ENCODE peak calls at places on chromosomes 1 and 21, in five cellular contexts. D is cardiac muscle cell, I is heart left ventricle, R is foreskin fibroblast, W is HFF-Myc. Z is an unnamed sample.

GRCh38 chr1:248906741-248907661 is 966 bp downstream of the PGBD2 start:
- DNase-seq in R (no peak), W (no peak), D (peak), I (no peak), Z (no peak)

GRCh38 chr1:33424205-33424604 is 6.7 kb downstream of the PHC2 start:
- DNase-seq in I (no peak), W (no peak), D (peak), R (peak), Z (no peak)

GRCh38 chr1:183778006-183778405 is 26.9 kb upstream of the RGL1 start:
- DNase-seq in W (no peak), D (no peak), R (no peak), I (no peak), Z (no peak)

GRCh38 chr1:241590734-241591133 is 49.4 kb downstream of the CHML start:
- DNase-seq in D (no peak), W (no peak), I (no peak), R (no peak), Z (no peak)

GRCh38 chr1:3537359-3537758 is 73.9 kb downstream of the MEGF6 start:
- DNase-seq in W (no peak), R (no peak), D (no peak), I (no peak), Z (no peak)

GRCh38 chr1:172332230-172332629 is 88.3 kb upstream of the C1orf105 start:
- DNase-seq in R (no peak), D (no peak), W (no peak), I (no peak), Z (no peak)

GRCh38 chr1:32447469-32448185 is 17.2 kb upstream of the ZBTB8B start:
- DNase-seq in D (peak), R (peak), W (no peak), I (no peak), Z (peak)

GRCh38 chr1:235409045-235409820 is 42.0 kb downstream of the TBCE start:
- DNase-seq in R (no peak), D (no peak), W (no peak), I (no peak), Z (no peak)

GRCh38 chr21:38815060-38815405 is 9.3 kb downstream of the ETS2 start:
- DNase-seq in W (no peak), R (no peak), D (no peak), I (no peak), Z (no peak)

GRCh38 chr1:59438058-59438560 is 141.2 kb downstream of the FGGY start:
- DNase-seq in W (no peak), D (no peak), R (no peak), I (no peak), Z (no peak)

GRCh38 chr1:202049129-202049528 is 38.7 kb downstream of the ELF3 start:
- DNase-seq in D (peak), I (no peak), W (no peak), R (no peak), Z (no peak)

GRCh38 chr1:206544562-206545257 is 37.4 kb downstream of the RASSF5 start:
- DNase-seq in R (peak), W (peak), I (peak), D (peak), Z (peak)

GRCh38 chr1:6094246-6094645 is 48.6 kb downstream of the KCNAB2 start:
- DNase-seq in I (peak), D (no peak), R (no peak), W (no peak), Z (no peak)

GRCh38 chr1:82086739-82087138 is 286.0 kb downstream of the ADGRL2 start:
- DNase-seq in I (no peak), D (no peak), W (no peak), R (peak), Z (no peak)

GRCh38 chr1:151371744-151372410 is 628 bp downstream of the SELENBP1 start:
- DNase-seq in I (no peak), D (peak), W (no peak), R (no peak), Z (no peak)

GRCh38 chr1:199691540-199691939 is 336.0 kb upstream of the NR5A2 start:
- DNase-seq in W (peak), D (peak), R (peak), I (no peak), Z (no peak)

GRCh38 chr1:1164361-1164700 is 9.3 kb upstream of the TTLL10 start:
- DNase-seq in R (no peak), D (no peak), W (no peak), I (no peak), Z (no peak)

GRCh38 chr1:1165485-1165884 is 8.2 kb upstream of the TTLL10 start:
- DNase-seq in I (no peak), W (no peak), D (no peak), R (no peak), Z (no peak)

GRCh38 chr1:1165900-1166421 is 7.7 kb upstream of the TTLL10 start:
- DNase-seq in D (no peak), W (no peak), R (no peak), I (peak), Z (no peak)

GRCh38 chr1:1163538-1164070 is 10.1 kb upstream of the TTLL10 start:
- DNase-seq in R (no peak), W (no peak), D (no peak), I (no peak), Z (no peak)

GRCh38 chr1:1164701-1165451 is 8.8 kb upstream of the TTLL10 start:
- DNase-seq in I (no peak), R (no peak), W (no peak), D (no peak), Z (no peak)
- TF ChIP-seq CTCF in I (no peak), R (no peak), W (no peak), D (no peak), Z (no peak)

GRCh38 chr1:27135920-27136551 is 18.9 kb downstream of the SLC9A1 start:
- DNase-seq in W (no peak), R (no peak), I (no peak), D (no peak), Z (no peak)
- TF ChIP-seq CTCF in W (peak), R (no peak), I (no peak), D (peak), Z (no peak)

DNA sequence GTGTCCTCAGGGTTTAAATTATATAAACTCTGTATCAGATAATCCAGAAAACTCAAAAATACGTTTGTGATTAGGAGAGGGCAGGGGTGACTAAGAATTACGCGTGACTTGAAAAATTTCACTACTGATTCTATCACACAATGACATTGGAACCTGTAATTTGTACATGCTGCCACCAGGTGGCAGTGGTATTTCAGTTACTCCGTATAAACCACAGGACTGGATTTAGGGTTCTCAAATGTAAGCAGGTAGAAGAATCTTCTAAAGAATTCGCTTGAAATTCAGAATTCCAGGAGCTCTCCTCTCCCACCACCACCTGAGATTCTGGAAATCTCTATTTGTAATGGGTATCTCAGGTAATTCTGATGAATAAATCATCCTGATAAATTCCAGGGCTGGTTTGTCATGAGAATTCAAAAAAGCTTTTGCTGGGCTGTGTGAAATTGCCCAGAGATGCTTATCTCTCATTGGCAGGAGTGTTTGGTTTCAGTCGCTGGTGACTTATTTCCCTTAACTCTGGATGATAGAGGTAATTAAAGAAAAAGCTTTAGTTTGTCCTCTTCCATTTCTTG is 1.7 kb upstream of the KRTAP7-1 start:
- DNase-seq in D (peak), W (peak), R (no peak), I (no peak), Z (peak)
- TF ChIP-seq CTCF in D (no peak), W (peak), R (peak), I (peak), Z (peak)

DNA sequence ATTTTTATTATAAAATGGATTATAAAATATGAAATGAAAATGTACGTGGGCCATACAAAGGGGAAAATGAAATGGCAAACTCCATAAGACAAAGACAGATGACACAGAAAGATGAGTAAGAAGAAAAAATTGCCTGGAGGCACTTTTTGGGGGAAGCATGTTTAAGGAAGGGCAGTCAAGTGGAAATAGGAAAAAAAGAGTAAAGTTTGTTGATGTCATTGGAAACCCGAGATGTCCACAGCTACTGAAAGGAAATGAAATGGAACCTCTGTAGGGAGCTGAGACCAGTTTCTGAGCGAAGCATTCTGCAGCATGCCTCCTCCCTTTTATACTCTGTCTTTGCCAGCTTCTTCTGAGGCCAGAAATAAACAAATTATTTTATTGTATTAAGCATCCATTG is 203.4 kb upstream of the UBE2U start:
- DNase-seq in I (no peak), W (peak), R (peak), D (no peak), Z (no peak)
- TF ChIP-seq CTCF in I (no peak), W (no peak), R (no peak), D (no peak), Z (no peak)

GRCh38 chr21:25421327-25422028 is 185.8 kb downstream of the MRPL39 start:
- DNase-seq in I (no peak), R (peak), W (no peak), D (peak), Z (peak)
- TF ChIP-seq CTCF in I (peak), R (peak), W (peak), D (peak), Z (peak)

GRCh38 chr21:17783003-17783402 is 36.2 kb downstream of the C21orf91 start:
- DNase-seq in I (no peak), R (no peak), W (no peak), D (no peak), Z (no peak)

GRCh38 chr21:17786219-17787181 is 32.7 kb downstream of the C21orf91 start:
- DNase-seq in I (no peak), D (no peak), R (no peak), W (no peak), Z (no peak)

GRCh38 chr21:17785403-17785788 is 33.8 kb downstream of the C21orf91 start:
- DNase-seq in R (no peak), I (no peak), D (no peak), W (no peak), Z (no peak)

GRCh38 chr21:17783816-17784598 is 35.1 kb downstream of the C21orf91 start:
- DNase-seq in I (no peak), D (no peak), R (no peak), W (no peak), Z (no peak)

DNA sequence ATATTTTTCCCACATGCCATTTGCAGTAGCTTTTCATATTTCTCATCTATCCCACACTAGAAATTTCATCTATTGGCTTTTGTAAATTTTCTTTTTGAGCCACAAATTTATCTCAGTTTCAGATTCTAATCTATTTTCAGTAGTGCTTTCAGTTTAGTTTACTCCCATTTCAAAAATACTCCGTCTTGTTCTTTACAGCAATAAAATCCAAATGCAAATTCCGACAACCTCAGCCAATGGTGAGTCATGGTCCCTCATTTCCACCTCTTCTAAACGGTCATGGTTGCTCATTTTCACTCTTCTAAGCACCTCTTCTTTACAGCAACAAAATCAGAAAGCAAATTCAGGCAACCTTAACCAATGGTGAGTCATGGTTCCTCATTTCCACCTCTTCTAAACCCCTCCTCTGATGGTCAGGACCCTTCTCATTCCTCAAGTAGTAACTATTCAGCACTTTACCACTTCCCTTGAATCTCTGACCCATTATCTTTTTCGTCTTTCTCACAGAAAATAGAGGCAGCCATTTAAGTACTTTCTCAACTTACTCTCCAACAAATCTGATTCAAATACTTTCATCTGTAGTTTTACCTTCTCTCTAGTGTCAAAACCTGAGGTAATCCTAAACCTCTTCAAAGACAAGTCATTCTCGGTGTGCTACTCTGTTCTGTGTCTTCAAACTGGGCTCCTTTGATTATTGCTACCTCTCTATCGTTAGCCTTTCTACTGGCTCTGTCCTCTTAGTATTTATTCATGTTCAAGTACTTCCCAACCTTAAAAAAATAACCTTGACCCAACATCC is 34.4 kb downstream of the C21orf91 start:
- DNase-seq in D (no peak), R (peak), I (no peak), W (no peak), Z (no peak)
- TF ChIP-seq CTCF in D (no peak), R (no peak), I (no peak), W (no peak), Z (no peak)

DNA sequence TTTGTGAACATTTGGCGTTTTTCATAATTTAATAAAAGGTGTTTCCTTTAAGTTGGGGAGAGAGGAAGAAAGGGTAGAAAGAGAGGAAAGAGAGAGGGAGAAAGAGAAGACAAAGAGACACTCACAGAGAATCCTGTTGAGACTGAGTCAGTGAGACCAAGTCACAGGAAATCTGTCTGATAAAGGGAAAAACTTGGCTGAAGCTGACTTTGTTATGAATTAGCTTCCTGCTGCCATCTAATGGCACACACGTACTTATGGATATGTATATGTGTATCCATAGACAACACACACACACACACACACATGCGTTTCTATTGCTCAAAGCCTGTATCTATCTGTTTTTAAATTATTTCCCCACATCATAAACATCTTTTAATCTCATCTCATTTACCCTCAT is 42.5 kb upstream of the DISC1 start:
- DNase-seq in R (peak), I (no peak), W (no peak), D (peak), Z (no peak)
- TF ChIP-seq CTCF in R (peak), I (no peak), W (peak), D (peak), Z (no peak)

DNA sequence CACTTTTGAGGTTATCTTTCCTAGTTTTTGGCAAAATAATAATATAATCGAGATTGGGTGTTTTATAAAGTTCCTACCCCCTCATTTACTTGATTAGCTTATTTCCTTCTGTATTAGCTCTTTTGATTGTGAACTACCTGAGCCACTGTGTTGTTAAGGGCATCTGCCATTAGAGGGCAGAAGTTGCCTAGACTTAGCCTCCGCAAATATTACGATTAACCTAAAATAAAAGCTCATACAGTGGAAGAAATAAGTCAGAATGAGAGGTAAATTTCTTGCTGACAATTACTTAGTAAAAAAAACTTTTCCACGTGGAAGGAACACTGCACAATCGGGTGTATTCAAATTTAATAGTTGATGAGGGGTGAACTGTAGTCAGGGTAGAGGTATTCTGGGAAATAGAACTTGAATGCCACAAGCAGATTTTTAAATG is 2.3 kb downstream of the H3-3A start:
- DNase-seq in I (no peak), W (no peak), R (peak), D (peak), Z (peak)
- TF ChIP-seq CTCF in I (peak), W (peak), R (peak), D (peak), Z (no peak)

DNA sequence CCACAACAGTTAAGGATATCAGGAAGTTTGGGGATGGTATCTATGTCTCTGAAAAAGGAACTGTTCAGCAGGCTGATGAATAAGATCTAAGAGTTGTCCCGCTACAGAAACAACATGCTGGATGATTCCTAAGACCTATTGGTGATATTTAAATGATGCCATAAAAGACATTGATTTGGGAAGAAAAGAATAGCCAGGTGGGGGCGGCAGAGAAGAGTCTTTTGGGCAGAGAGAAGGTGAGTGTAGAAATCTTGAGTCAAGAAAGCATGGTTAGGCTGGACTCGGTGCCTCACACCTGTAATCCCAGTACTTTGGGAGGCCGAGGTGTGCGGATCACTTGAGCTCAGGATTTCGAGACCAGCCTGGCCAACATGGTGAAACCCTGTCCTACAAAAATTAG is 11.8 kb upstream of the TMEM201 start:
- DNase-seq in D (no peak), R (no peak), W (no peak), I (no peak), Z (no peak)
- TF ChIP-seq CTCF in D (no peak), R (no peak), W (no peak), I (no peak), Z (no peak)